ENCODE peak calls at places on chromosomes 3 and 15, in nine cellular contexts. One of them, this sample, is unnamed.

GRCh38 chr15:87362531-87362930 is 894.0 kb downstream of the NTRK3 start:
- DNase-seq in stimulated activated CD4-positive, alpha-beta T cell treated with anti-CD3 and anti-CD28 coated beads, TNF-alpha, amount 100 ng/mL, for 48 hours: no peak
- DNase-seq in astrocyte of the spinal cord: no peak
- DNase-seq in foreskin fibroblast: peak; percentile 2
- DNase-seq in left kidney: no peak
- DNase-seq in CD14-positive monocyte: no peak
- DNase-seq in stimulated activated CD8-positive, alpha-beta memory T cell treated with anti-CD3 and anti-CD28 coated beads, Interleukin-15, amount 100 ng/mL, for 1 hour: no peak
- DNase-seq in lower lobe of right lung: no peak
- DNase-seq in NCI-H510A: no peak
- DNase-seq in this sample: no peak

GRCh38 chr3:170493712-170494182 is 75.1 kb downstream of the CLDN11 start:
- DNase-seq in stimulated activated CD4-positive, alpha-beta T cell treated with anti-CD3 and anti-CD28 coated beads, TNF-alpha, amount 100 ng/mL, for 48 hours: no peak
- DNase-seq in astrocyte of the spinal cord: peak; percentile 71
- DNase-seq in foreskin fibroblast: peak; percentile 83
- DNase-seq in left kidney: no peak
- DNase-seq in CD14-positive monocyte: no peak
- DNase-seq in stimulated activated CD8-positive, alpha-beta memory T cell treated with anti-CD3 and anti-CD28 coated beads, Interleukin-15, amount 100 ng/mL, for 1 hour: no peak
- DNase-seq in lower lobe of right lung: no peak
- DNase-seq in NCI-H510A: no peak
- DNase-seq in this sample: peak; percentile 57

GRCh38 chr3:182234881-182235280 is 523.2 kb downstream of the SOX2 start:
- DNase-seq in stimulated activated CD4-positive, alpha-beta T cell treated with anti-CD3 and anti-CD28 coated beads, TNF-alpha, amount 100 ng/mL, for 48 hours: no peak
- DNase-seq in astrocyte of the spinal cord: no peak
- DNase-seq in foreskin fibroblast: no peak
- DNase-seq in left kidney: no peak
- DNase-seq in CD14-positive monocyte: no peak
- DNase-seq in stimulated activated CD8-positive, alpha-beta memory T cell treated with anti-CD3 and anti-CD28 coated beads, Interleukin-15, amount 100 ng/mL, for 1 hour: no peak
- DNase-seq in lower lobe of right lung: no peak
- DNase-seq in NCI-H510A: no peak
- DNase-seq in this sample: no peak

GRCh38 chr3:165254812-165255211 is 58.6 kb upstream of the SLITRK3 start:
- DNase-seq in stimulated activated CD4-positive, alpha-beta T cell treated with anti-CD3 and anti-CD28 coated beads, TNF-alpha, amount 100 ng/mL, for 48 hours: no peak
- DNase-seq in astrocyte of the spinal cord: peak; percentile 43
- DNase-seq in foreskin fibroblast: no peak
- DNase-seq in left kidney: peak; percentile 36
- DNase-seq in CD14-positive monocyte: no peak
- DNase-seq in stimulated activated CD8-positive, alpha-beta memory T cell treated with anti-CD3 and anti-CD28 coated beads, Interleukin-15, amount 100 ng/mL, for 1 hour: no peak
- DNase-seq in lower lobe of right lung: no peak
- DNase-seq in NCI-H510A: peak; percentile 36
- DNase-seq in this sample: no peak

GRCh38 chr3:112734171-112734570 is 93.2 kb upstream of the CCDC80 start:
- DNase-seq in stimulated activated CD4-positive, alpha-beta T cell treated with anti-CD3 and anti-CD28 coated beads, TNF-alpha, amount 100 ng/mL, for 48 hours: no peak
- DNase-seq in astrocyte of the spinal cord: no peak
- DNase-seq in foreskin fibroblast: peak; percentile 51
- DNase-seq in left kidney: no peak
- DNase-seq in CD14-positive monocyte: no peak
- DNase-seq in stimulated activated CD8-positive, alpha-beta memory T cell treated with anti-CD3 and anti-CD28 coated beads, Interleukin-15, amount 100 ng/mL, for 1 hour: no peak
- DNase-seq in lower lobe of right lung: no peak
- DNase-seq in NCI-H510A: no peak
- DNase-seq in this sample: no peak

GRCh38 chr3:89059201-89059600 is 48.2 kb upstream of the EPHA3 start:
- DNase-seq in stimulated activated CD4-positive, alpha-beta T cell treated with anti-CD3 and anti-CD28 coated beads, TNF-alpha, amount 100 ng/mL, for 48 hours: no peak
- DNase-seq in astrocyte of the spinal cord: peak; percentile 82
- DNase-seq in foreskin fibroblast: peak; percentile 53
- DNase-seq in left kidney: no peak
- DNase-seq in CD14-positive monocyte: no peak
- DNase-seq in stimulated activated CD8-positive, alpha-beta memory T cell treated with anti-CD3 and anti-CD28 coated beads, Interleukin-15, amount 100 ng/mL, for 1 hour: no peak
- DNase-seq in lower lobe of right lung: peak; percentile 39
- DNase-seq in NCI-H510A: no peak
- DNase-seq in this sample: no peak

GRCh38 chr3:121651684-121652083 is 9.0 kb downstream of the HCLS1 start:
- DNase-seq in stimulated activated CD4-positive, alpha-beta T cell treated with anti-CD3 and anti-CD28 coated beads, TNF-alpha, amount 100 ng/mL, for 48 hours: no peak
- DNase-seq in astrocyte of the spinal cord: peak; percentile 16
- DNase-seq in foreskin fibroblast: peak; percentile 41
- DNase-seq in left kidney: no peak
- DNase-seq in CD14-positive monocyte: no peak
- DNase-seq in stimulated activated CD8-positive, alpha-beta memory T cell treated with anti-CD3 and anti-CD28 coated beads, Interleukin-15, amount 100 ng/mL, for 1 hour: no peak
- DNase-seq in lower lobe of right lung: no peak
- DNase-seq in NCI-H510A: peak; percentile 7
- DNase-seq in this sample: no peak

GRCh38 chr3:194632983-194633348 is 253 bp downstream of the TMEM44 start:
- DNase-seq in stimulated activated CD4-positive, alpha-beta T cell treated with anti-CD3 and anti-CD28 coated beads, TNF-alpha, amount 100 ng/mL, for 48 hours: no peak
- DNase-seq in astrocyte of the spinal cord: no peak
- DNase-seq in foreskin fibroblast: no peak
- DNase-seq in left kidney: peak; percentile 85
- DNase-seq in CD14-positive monocyte: no peak
- DNase-seq in stimulated activated CD8-positive, alpha-beta memory T cell treated with anti-CD3 and anti-CD28 coated beads, Interleukin-15, amount 100 ng/mL, for 1 hour: no peak
- DNase-seq in lower lobe of right lung: peak; percentile 62
- DNase-seq in NCI-H510A: no peak
- DNase-seq in this sample: no peak

GRCh38 chr3:74564560-74564959 is 49.9 kb downstream of the CNTN3 start:
- DNase-seq in stimulated activated CD4-positive, alpha-beta T cell treated with anti-CD3 and anti-CD28 coated beads, TNF-alpha, amount 100 ng/mL, for 48 hours: no peak
- DNase-seq in astrocyte of the spinal cord: no peak
- DNase-seq in foreskin fibroblast: peak; percentile 44
- DNase-seq in left kidney: no peak
- DNase-seq in CD14-positive monocyte: no peak
- DNase-seq in stimulated activated CD8-positive, alpha-beta memory T cell treated with anti-CD3 and anti-CD28 coated beads, Interleukin-15, amount 100 ng/mL, for 1 hour: no peak
- DNase-seq in lower lobe of right lung: no peak
- DNase-seq in NCI-H510A: no peak
- DNase-seq in this sample: no peak

GRCh38 chr15:98421419-98422085 is 226.8 kb upstream of the IGF1R start:
- DNase-seq in stimulated activated CD4-positive, alpha-beta T cell treated with anti-CD3 and anti-CD28 coated beads, TNF-alpha, amount 100 ng/mL, for 48 hours: peak; percentile 8
- DNase-seq in astrocyte of the spinal cord: peak; percentile 24
- DNase-seq in foreskin fibroblast: peak; percentile 76
- DNase-seq in left kidney: peak; percentile 92
- DNase-seq in CD14-positive monocyte: no peak
- DNase-seq in stimulated activated CD8-positive, alpha-beta memory T cell treated with anti-CD3 and anti-CD28 coated beads, Interleukin-15, amount 100 ng/mL, for 1 hour: peak; percentile 34
- DNase-seq in lower lobe of right lung: peak; percentile 78
- DNase-seq in NCI-H510A: no peak
- DNase-seq in this sample: peak; percentile 68

GRCh38 chr15:57567909-57568308 is 23.8 kb upstream of the MYZAP start:
- DNase-seq in stimulated activated CD4-positive, alpha-beta T cell treated with anti-CD3 and anti-CD28 coated beads, TNF-alpha, amount 100 ng/mL, for 48 hours: no peak
- DNase-seq in astrocyte of the spinal cord: no peak
- DNase-seq in foreskin fibroblast: no peak
- DNase-seq in left kidney: peak; percentile 55
- DNase-seq in CD14-positive monocyte: no peak
- DNase-seq in stimulated activated CD8-positive, alpha-beta memory T cell treated with anti-CD3 and anti-CD28 coated beads, Interleukin-15, amount 100 ng/mL, for 1 hour: no peak
- DNase-seq in lower lobe of right lung: no peak
- DNase-seq in NCI-H510A: no peak
- DNase-seq in this sample: no peak

GRCh38 chr3:11589706-11590105 is 54.0 kb downstream of the VGLL4 start:
- DNase-seq in stimulated activated CD4-positive, alpha-beta T cell treated with anti-CD3 and anti-CD28 coated beads, TNF-alpha, amount 100 ng/mL, for 48 hours: no peak
- DNase-seq in astrocyte of the spinal cord: no peak
- DNase-seq in foreskin fibroblast: no peak
- DNase-seq in left kidney: no peak
- DNase-seq in CD14-positive monocyte: no peak
- DNase-seq in stimulated activated CD8-positive, alpha-beta memory T cell treated with anti-CD3 and anti-CD28 coated beads, Interleukin-15, amount 100 ng/mL, for 1 hour: no peak
- DNase-seq in lower lobe of right lung: no peak
- DNase-seq in NCI-H510A: no peak
- DNase-seq in this sample: no peak

GRCh38 chr15:27342991-27343390 is 372.0 kb downstream of the GABRG3 start:
- DNase-seq in stimulated activated CD4-positive, alpha-beta T cell treated with anti-CD3 and anti-CD28 coated beads, TNF-alpha, amount 100 ng/mL, for 48 hours: no peak
- DNase-seq in astrocyte of the spinal cord: no peak
- DNase-seq in foreskin fibroblast: no peak
- DNase-seq in left kidney: peak; percentile 83
- DNase-seq in CD14-positive monocyte: no peak
- DNase-seq in stimulated activated CD8-positive, alpha-beta memory T cell treated with anti-CD3 and anti-CD28 coated beads, Interleukin-15, amount 100 ng/mL, for 1 hour: no peak
- DNase-seq in lower lobe of right lung: no peak
- DNase-seq in NCI-H510A: no peak
- DNase-seq in this sample: no peak

GRCh38 chr3:58271901-58272501 is 34.0 kb upstream of the RPP14 start:
- DNase-seq in stimulated activated CD4-positive, alpha-beta T cell treated with anti-CD3 and anti-CD28 coated beads, TNF-alpha, amount 100 ng/mL, for 48 hours: no peak
- DNase-seq in astrocyte of the spinal cord: peak; percentile 92
- DNase-seq in foreskin fibroblast: peak; percentile 87
- DNase-seq in left kidney: no peak
- DNase-seq in CD14-positive monocyte: no peak
- DNase-seq in stimulated activated CD8-positive, alpha-beta memory T cell treated with anti-CD3 and anti-CD28 coated beads, Interleukin-15, amount 100 ng/mL, for 1 hour: no peak
- DNase-seq in lower lobe of right lung: no peak
- DNase-seq in NCI-H510A: no peak
- DNase-seq in this sample: peak; percentile 90

GRCh38 chr15:58043192-58043903 is 22.2 kb downstream of the ALDH1A2 start:
- DNase-seq in stimulated activated CD4-positive, alpha-beta T cell treated with anti-CD3 and anti-CD28 coated beads, TNF-alpha, amount 100 ng/mL, for 48 hours: no peak
- DNase-seq in astrocyte of the spinal cord: peak; percentile 35
- DNase-seq in foreskin fibroblast: peak; percentile 66
- DNase-seq in left kidney: peak; percentile 64
- DNase-seq in CD14-positive monocyte: no peak
- DNase-seq in stimulated activated CD8-positive, alpha-beta memory T cell treated with anti-CD3 and anti-CD28 coated beads, Interleukin-15, amount 100 ng/mL, for 1 hour: peak; percentile 23
- DNase-seq in lower lobe of right lung: peak; percentile 53
- DNase-seq in NCI-H510A: no peak
- DNase-seq in this sample: peak; percentile 47

GRCh38 chr3:98038241-98038640 is 3.1 kb upstream of the GABRR3 start:
- DNase-seq in stimulated activated CD4-positive, alpha-beta T cell treated with anti-CD3 and anti-CD28 coated beads, TNF-alpha, amount 100 ng/mL, for 48 hours: no peak
- DNase-seq in astrocyte of the spinal cord: no peak
- DNase-seq in foreskin fibroblast: peak; percentile 3
- DNase-seq in left kidney: no peak
- DNase-seq in CD14-positive monocyte: no peak
- DNase-seq in stimulated activated CD8-positive, alpha-beta memory T cell treated with anti-CD3 and anti-CD28 coated beads, Interleukin-15, amount 100 ng/mL, for 1 hour: no peak
- DNase-seq in lower lobe of right lung: no peak
- DNase-seq in NCI-H510A: no peak
- DNase-seq in this sample: no peak

GRCh38 chr3:3196148-3196861 is 16.8 kb upstream of the CRBN start:
- DNase-seq in stimulated activated CD4-positive, alpha-beta T cell treated with anti-CD3 and anti-CD28 coated beads, TNF-alpha, amount 100 ng/mL, for 48 hours: no peak
- DNase-seq in astrocyte of the spinal cord: no peak
- DNase-seq in foreskin fibroblast: peak; percentile 12
- DNase-seq in left kidney: peak; percentile 57
- DNase-seq in CD14-positive monocyte: no peak
- DNase-seq in stimulated activated CD8-positive, alpha-beta memory T cell treated with anti-CD3 and anti-CD28 coated beads, Interleukin-15, amount 100 ng/mL, for 1 hour: no peak
- DNase-seq in lower lobe of right lung: no peak
- DNase-seq in NCI-H510A: no peak
- DNase-seq in this sample: no peak

GRCh38 chr3:152899306-152899705 is 64.4 kb downstream of the P2RY1 start:
- DNase-seq in stimulated activated CD4-positive, alpha-beta T cell treated with anti-CD3 and anti-CD28 coated beads, TNF-alpha, amount 100 ng/mL, for 48 hours: no peak
- DNase-seq in astrocyte of the spinal cord: no peak
- DNase-seq in foreskin fibroblast: no peak
- DNase-seq in left kidney: no peak
- DNase-seq in CD14-positive monocyte: no peak
- DNase-seq in stimulated activated CD8-positive, alpha-beta memory T cell treated with anti-CD3 and anti-CD28 coated beads, Interleukin-15, amount 100 ng/mL, for 1 hour: no peak
- DNase-seq in lower lobe of right lung: no peak
- DNase-seq in NCI-H510A: no peak
- DNase-seq in this sample: no peak

GRCh38 chr15:69509131-69509530 is 56.5 kb downstream of the RPLP1 start:
- DNase-seq in stimulated activated CD4-positive, alpha-beta T cell treated with anti-CD3 and anti-CD28 coated beads, TNF-alpha, amount 100 ng/mL, for 48 hours: peak; percentile 17
- DNase-seq in astrocyte of the spinal cord: peak; percentile 10
- DNase-seq in foreskin fibroblast: no peak
- DNase-seq in left kidney: no peak
- DNase-seq in CD14-positive monocyte: no peak
- DNase-seq in stimulated activated CD8-positive, alpha-beta memory T cell treated with anti-CD3 and anti-CD28 coated beads, Interleukin-15, amount 100 ng/mL, for 1 hour: no peak
- DNase-seq in lower lobe of right lung: no peak
- DNase-seq in NCI-H510A: no peak
- DNase-seq in this sample: no peak

GRCh38 chr3:71304684-71305083 is 278.8 kb downstream of the FOXP1 start:
- DNase-seq in stimulated activated CD4-positive, alpha-beta T cell treated with anti-CD3 and anti-CD28 coated beads, TNF-alpha, amount 100 ng/mL, for 48 hours: no peak
- DNase-seq in astrocyte of the spinal cord: peak; percentile 71
- DNase-seq in foreskin fibroblast: peak; percentile 64
- DNase-seq in left kidney: peak; percentile 65
- DNase-seq in CD14-positive monocyte: no peak
- DNase-seq in stimulated activated CD8-positive, alpha-beta memory T cell treated with anti-CD3 and anti-CD28 coated beads, Interleukin-15, amount 100 ng/mL, for 1 hour: no peak
- DNase-seq in lower lobe of right lung: no peak
- DNase-seq in NCI-H510A: no peak
- DNase-seq in this sample: no peak

GRCh38 chr3:16728762-16729745 is 123.8 kb upstream of the DAZL start:
- DNase-seq in stimulated activated CD4-positive, alpha-beta T cell treated with anti-CD3 and anti-CD28 coated beads, TNF-alpha, amount 100 ng/mL, for 48 hours: no peak
- DNase-seq in astrocyte of the spinal cord: peak; percentile 54
- DNase-seq in foreskin fibroblast: peak; percentile 85
- DNase-seq in left kidney: no peak
- DNase-seq in CD14-positive monocyte: no peak
- DNase-seq in stimulated activated CD8-positive, alpha-beta memory T cell treated with anti-CD3 and anti-CD28 coated beads, Interleukin-15, amount 100 ng/mL, for 1 hour: no peak
- DNase-seq in lower lobe of right lung: no peak
- DNase-seq in NCI-H510A: no peak
- DNase-seq in this sample: no peak

GRCh38 chr15:101378879-101379278 is 83.8 kb upstream of the SNRPA1 start:
- DNase-seq in stimulated activated CD4-positive, alpha-beta T cell treated with anti-CD3 and anti-CD28 coated beads, TNF-alpha, amount 100 ng/mL, for 48 hours: no peak
- DNase-seq in astrocyte of the spinal cord: no peak
- DNase-seq in foreskin fibroblast: no peak
- DNase-seq in left kidney: no peak
- DNase-seq in CD14-positive monocyte: no peak
- DNase-seq in stimulated activated CD8-positive, alpha-beta memory T cell treated with anti-CD3 and anti-CD28 coated beads, Interleukin-15, amount 100 ng/mL, for 1 hour: no peak
- DNase-seq in lower lobe of right lung: no peak
- DNase-seq in NCI-H510A: no peak
- DNase-seq in this sample: no peak

GRCh38 chr3:71987089-71987735 is 202.3 kb upstream of the PROK2 start:
- DNase-seq in stimulated activated CD4-positive, alpha-beta T cell treated with anti-CD3 and anti-CD28 coated beads, TNF-alpha, amount 100 ng/mL, for 48 hours: no peak
- DNase-seq in astrocyte of the spinal cord: peak; percentile 18
- DNase-seq in foreskin fibroblast: peak; percentile 77
- DNase-seq in left kidney: no peak
- DNase-seq in CD14-positive monocyte: no peak
- DNase-seq in stimulated activated CD8-positive, alpha-beta memory T cell treated with anti-CD3 and anti-CD28 coated beads, Interleukin-15, amount 100 ng/mL, for 1 hour: no peak
- DNase-seq in lower lobe of right lung: no peak
- DNase-seq in NCI-H510A: no peak
- DNase-seq in this sample: peak; percentile 48

This sample was measured in left lobe of liver.